ENCODE peak calls at places on chromosomes 6 and 20, in four cellular contexts. D, K, G and W are unnamed samples.

GRCh38 chr6:169843110-169843509 is 91.7 kb downstream of the ERMARD start:
- DNase-seq in G (no peak), D (no peak), K (no peak), W (no peak)

GRCh38 chr6:110653381-110653780 is 161.9 kb downstream of the CDK19 start:
- DNase-seq in G (no peak), K (no peak), D (no peak), W (no peak)

GRCh38 chr6:158826819-158827501 is 7.8 kb upstream of the EZR start:
- DNase-seq in D (no peak), K (no peak), G (no peak), W (no peak)

GRCh38 chr6:131045139-131045538 is 17.9 kb downstream of the EPB41L2 start:
- DNase-seq in K (no peak), D (no peak), G (no peak), W (no peak)

GRCh38 chr6:70135219-70135769 is 167.6 kb downstream of the COL9A1 start:
- DNase-seq in G (no peak), K (no peak), D (no peak), W (no peak)

GRCh38 chr6:159180001-159180400 is 10.8 kb downstream of the FNDC1 start:
- DNase-seq in K (no peak), D (peak), G (no peak), W (no peak)

GRCh38 chr6:137989696-137990095 is 117.5 kb downstream of the PERP start:
- DNase-seq in D (peak), K (no peak), G (no peak), W (no peak)

GRCh38 chr20:12237772-12238171 is 320.1 kb downstream of the BTBD3 start:
- DNase-seq in G (no peak), D (peak), K (no peak), W (no peak)

GRCh38 chr20:62804632-62805364 is at the start of gene OGFR:
- DNase-seq in D (no peak), G (peak), K (peak), W (peak)

GRCh38 chr6:93035756-93036155 is 383.6 kb downstream of the EPHA7 start:
- DNase-seq in G (no peak), K (no peak), D (no peak), W (no peak)

GRCh38 chr20:15267935-15268334 is 930.5 kb upstream of the FLRT3 start:
- DNase-seq in D (no peak), K (no peak), G (no peak), W (no peak)

GRCh38 chr6:69866351-69867074 is at the start of gene COL19A1:
- DNase-seq in K (peak), G (no peak), D (no peak), W (peak)

GRCh38 chr20:33649201-33649631 is 12.9 kb upstream of the C20orf144 start:
- DNase-seq in G (no peak), K (peak), D (no peak), W (no peak)

GRCh38 chr20:40008177-40008576 is 680.9 kb downstream of the MAFB start:
- DNase-seq in G (no peak), K (no peak), D (peak), W (no peak)

GRCh38 chr6:30821862-30822784 is 62.2 kb upstream of the DDR1 start:
- DNase-seq in K (no peak), D (no peak), G (no peak), W (no peak)

GRCh38 chr6:144742779-144743178 is 457.6 kb downstream of the UTRN start:
- DNase-seq in G (no peak), D (no peak), K (no peak), W (no peak)

GRCh38 chr20:36821964-36822437 is 48.4 kb upstream of the DSN1 start:
- DNase-seq in D (no peak), K (no peak), G (no peak), W (no peak)

GRCh38 chr6:148203970-148204369 is 138.7 kb upstream of the SASH1 start:
- DNase-seq in D (peak), G (no peak), K (no peak), W (peak)

GRCh38 chr6:31729979-31730630 is 1.0 kb upstream of the DDAH2 start:
- DNase-seq in G (no peak), K (peak), D (peak), W (peak)

GRCh38 chr6:64838726-64839125 is 868.3 kb downstream of the EYS start:
- DNase-seq in D (no peak), G (no peak), K (no peak), W (no peak)

GRCh38 chr6:118735320-118735719 is 83.9 kb upstream of the CEP85L start:
- DNase-seq in D (no peak), G (no peak), K (no peak), W (no peak)

GRCh38 chr6:73969982-73970960 is 274.3 kb downstream of the CD109 start:
- DNase-seq in D (peak), K (no peak), G (no peak), W (no peak)